ENCODE peak calls at places on chromosomes 7 and 10, in five cellular contexts. K, L, J, R and T are unnamed samples.

GRCh38 chr10:73742454-73742734 is 1.8 kb upstream of the SEC24C start:
- DNase-seq in L (no peak), J (no peak), K (no peak), R (no peak), T (no peak)

GRCh38 chr10:95447733-95448132 is 113.4 kb downstream of the SORBS1 start:
- DNase-seq in L (peak), J (no peak), K (no peak), R (no peak), T (no peak)

GRCh38 chr10:20396168-20396567 is 500.9 kb downstream of the NEBL start:
- DNase-seq in J (no peak), K (no peak), L (no peak), R (no peak), T (no peak)

GRCh38 chr10:49634053-49634660 is 20.3 kb downstream of the CHAT start:
- DNase-seq in R (no peak), K (peak), J (no peak), L (no peak), T (no peak)

GRCh38 chr10:21927601-21928000 is 75.9 kb downstream of the DNAJC1 start:
- DNase-seq in L (no peak), K (no peak), R (no peak), J (no peak), T (no peak)

GRCh38 chr10:23927926-23928325 is 281.0 kb upstream of the KIAA1217 start:
- DNase-seq in J (no peak), L (peak), K (no peak), R (no peak), T (peak)

GRCh38 chr7:139618482-139619366 is 95.2 kb downstream of the CLEC2L start:
- DNase-seq in L (no peak), J (peak), K (no peak), R (peak), T (peak)

GRCh38 chr10:93150289-93150688 is 76.6 kb downstream of the CYP26A1 start:
- DNase-seq in K (no peak), L (no peak), R (no peak), J (no peak), T (no peak)

GRCh38 chr7:45107356-45107755 is 4.1 kb downstream of the TBRG4 start:
- DNase-seq in L (no peak), R (no peak), K (no peak), J (no peak), T (no peak)

GRCh38 chr10:108566216-108567107 is 1356.8 kb downstream of the XPNPEP1 start:
- DNase-seq in K (no peak), R (no peak), L (no peak), J (no peak), T (no peak)

GRCh38 chr10:29753283-29753682 is 118.5 kb upstream of the SVIL start:
- DNase-seq in K (no peak), L (no peak), R (no peak), J (no peak), T (no peak)

GRCh38 chr10:77152256-77152655 is 485.4 kb downstream of the KCNMA1 start:
- DNase-seq in L (no peak), R (no peak), J (no peak), K (no peak), T (no peak)

GRCh38 chr7:94908204-94909022 is 1.0 kb downstream of the PPP1R9A start:
- DNase-seq in R (no peak), J (peak), K (peak), L (peak), T (peak)

GRCh38 chr10:111211756-111212155 is 134.9 kb downstream of the ADRA2A start:
- DNase-seq in R (no peak), K (no peak), J (no peak), L (no peak), T (no peak)

GRCh38 chr7:106071356-106071998 is 40.6 kb downstream of the SYPL1 start:
- DNase-seq in K (peak), J (no peak), R (no peak), L (no peak), T (no peak)

GRCh38 chr7:106031271-106032029 is 68.4 kb downstream of the CDHR3 start:
- DNase-seq in J (peak), R (no peak), L (no peak), K (no peak), T (peak)

GRCh38 chr10:27108165-27108564 is 7.9 kb upstream of the ANKRD26 start:
- DNase-seq in J (no peak), K (no peak), R (no peak), L (no peak), T (no peak)

GRCh38 chr7:7705316-7705715 is 13.1 kb downstream of the RPA3 start:
- DNase-seq in K (no peak), J (no peak), L (no peak), R (no peak), T (no peak)

GRCh38 chr7:123573371-123573770 is 15.8 kb upstream of the NDUFA5 start:
- DNase-seq in L (no peak), R (no peak), K (no peak), J (no peak), T (no peak)

GRCh38 chr7:129784437-129784782 is 168.3 kb downstream of the UBE2H start:
- DNase-seq in K (no peak), J (no peak), R (no peak), L (no peak), T (no peak)

GRCh38 chr7:51023547-51023946 is 240.9 kb upstream of the GRB10 start:
- DNase-seq in L (no peak), J (no peak), R (no peak), K (no peak), T (no peak)

GRCh38 chr10:5563237-5563961 is 38.6 kb downstream of the CALML3 start:
- DNase-seq in R (no peak), L (no peak), J (no peak), K (peak), T (no peak)

GRCh38 chr7:41834805-41835694 is 132.2 kb upstream of the INHBA start:
- DNase-seq in L (no peak), R (no peak), J (peak), K (no peak), T (no peak)

GRCh38 chr10:71554671-71555070 is 158.0 kb downstream of the CDH23 start:
- DNase-seq in L (no peak), J (no peak), R (no peak), K (no peak), T (no peak)

GRCh38 chr7:151850484-151851159 is 26.3 kb downstream of the PRKAG2 start:
- DNase-seq in L (no peak), K (peak), R (no peak), J (no peak), T (no peak)

GRCh38 chr7:1569016-1569415 is 816 bp downstream of the PSMG3 start:
- DNase-seq in K (no peak), L (no peak), J (no peak), R (no peak), T (peak)

GRCh38 chr10:54961040-54961439 is 160.0 kb upstream of the PCDH15 start:
- DNase-seq in K (no peak), J (no peak), R (no peak), L (no peak), T (no peak)

GRCh38 chr10:44243851-44244502 is 140.9 kb downstream of the CXCL12 start:
- DNase-seq in L (no peak), J (no peak), R (no peak), K (no peak), T (no peak)

GRCh38 chr7:157000741-157001653 is 9.5 kb downstream of the MNX1 start:
- DNase-seq in K (no peak), J (no peak), R (no peak), L (no peak), T (no peak)